ENCODE peak calls at places on chromosomes 4 and X, in seven cellular contexts. One of them, this sample, is unnamed.
A peak's percentile ranks its signal among the peaks of the same experiment; 100 is the strongest.

GRCh38 chr4:173168396-173169177 is at the start of gene GALNT7:
- DNase-seq in SK-N-SH: peak; percentile 92
- DNase-seq in GM12878: no peak
- DNase-seq in H1: peak; percentile 83
- DNase-seq in HepG2: no peak
- DNase-seq in HCT116: no peak
- DNase-seq in K562: peak; percentile 86
- DNase-seq in this sample: no peak

GRCh38 chr4:151014521-151015457 is at the start of gene LRBA:
- DNase-seq in HepG2: peak; percentile 82
- DNase-seq in H1: peak; percentile 63
- DNase-seq in SK-N-SH: peak; percentile 75
- DNase-seq in GM12878: peak; percentile 57
- DNase-seq in K562: peak; percentile 77
- DNase-seq in HCT116: peak; percentile 81
- DNase-seq in this sample: no peak

GRCh38 chr4:40651280-40651679 is 21.6 kb upstream of the RBM47 start:
- DNase-seq in H1: no peak
- DNase-seq in HepG2: no peak
- DNase-seq in K562: no peak
- DNase-seq in SK-N-SH: no peak
- DNase-seq in GM12878: no peak
- DNase-seq in HCT116: no peak
- DNase-seq in this sample: no peak

GRCh38 chrX:39814391-39814790 is 283.4 kb downstream of the BCOR start:
- DNase-seq in SK-N-SH: no peak
- DNase-seq in HCT116: peak; percentile 15
- DNase-seq in HepG2: no peak
- DNase-seq in K562: peak; percentile 37
- DNase-seq in GM12878: no peak
- DNase-seq in H1: no peak
- DNase-seq in this sample: no peak

GRCh38 chrX:76850851-76851250 is 423.3 kb downstream of the MAGEE1 start:
- DNase-seq in K562: no peak
- DNase-seq in GM12878: no peak
- DNase-seq in SK-N-SH: no peak
- DNase-seq in HepG2: no peak
- DNase-seq in HCT116: no peak
- DNase-seq in H1: peak; percentile 33
- DNase-seq in this sample: no peak

GRCh38 chr4:7650606-7651400 is 216.1 kb upstream of the PSAPL1 start:
- DNase-seq in H1: peak; percentile 83
- DNase-seq in SK-N-SH: no peak
- DNase-seq in GM12878: no peak
- DNase-seq in HepG2: no peak
- DNase-seq in K562: peak; percentile 79
- DNase-seq in HCT116: peak; percentile 16
- DNase-seq in this sample: no peak

GRCh38 chrX:19670854-19671620 is 155.7 kb upstream of the MAP3K15 start:
- DNase-seq in HCT116: peak; percentile 79
- DNase-seq in HepG2: peak; percentile 79
- DNase-seq in SK-N-SH: peak; percentile 4
- DNase-seq in H1: no peak
- DNase-seq in K562: no peak
- DNase-seq in GM12878: no peak
- DNase-seq in this sample: no peak

GRCh38 chr4:5890063-5890727 is 2.7 kb downstream of the CRMP1 start:
- DNase-seq in SK-N-SH: peak; percentile 89
- DNase-seq in HCT116: no peak
- DNase-seq in K562: no peak
- DNase-seq in H1: peak; percentile 90
- DNase-seq in HepG2: no peak
- DNase-seq in GM12878: no peak
- DNase-seq in this sample: no peak

GRCh38 chr4:185847352-185848078 is 35.5 kb upstream of the SORBS2 start:
- DNase-seq in GM12878: no peak
- DNase-seq in SK-N-SH: peak; percentile 53
- DNase-seq in H1: no peak
- DNase-seq in HepG2: peak; percentile 36
- DNase-seq in HCT116: no peak
- DNase-seq in K562: no peak
- DNase-seq in this sample: no peak

GRCh38 chr4:26779674-26780073 is 81.0 kb upstream of the STIM2 start:
- DNase-seq in GM12878: no peak
- DNase-seq in K562: no peak
- DNase-seq in HepG2: no peak
- DNase-seq in HCT116: peak; percentile 12
- DNase-seq in H1: no peak
- DNase-seq in SK-N-SH: no peak
- DNase-seq in this sample: no peak

GRCh38 chr4:113349400-113349799 is 299.9 kb downstream of the ANK2 start:
- DNase-seq in H1: no peak
- DNase-seq in K562: no peak
- DNase-seq in HCT116: no peak
- DNase-seq in HepG2: no peak
- DNase-seq in GM12878: no peak
- DNase-seq in SK-N-SH: no peak
- DNase-seq in this sample: no peak

GRCh38 chr4:36358173-36358572 is 76.8 kb downstream of the DTHD1 start:
- DNase-seq in H1: no peak
- DNase-seq in SK-N-SH: no peak
- DNase-seq in GM12878: no peak
- DNase-seq in K562: no peak
- DNase-seq in HCT116: no peak
- DNase-seq in HepG2: no peak
- DNase-seq in this sample: no peak

GRCh38 chr4:13984996-13985780 is 357.7 kb upstream of the BOD1L1 start:
- DNase-seq in HepG2: no peak
- DNase-seq in H1: no peak
- DNase-seq in HCT116: no peak
- DNase-seq in GM12878: no peak
- DNase-seq in K562: no peak
- DNase-seq in SK-N-SH: no peak
- DNase-seq in this sample: no peak

GRCh38 chrX:34655496-34656258 is 1.4 kb downstream of the TMEM47 start:
- DNase-seq in SK-N-SH: no peak
- DNase-seq in K562: no peak
- DNase-seq in GM12878: no peak
- DNase-seq in HCT116: no peak
- DNase-seq in HepG2: no peak
- DNase-seq in H1: no peak
- DNase-seq in this sample: no peak

GRCh38 chrX:154695913-154696312 is 42.5 kb upstream of the CTAG2 start:
- DNase-seq in SK-N-SH: no peak
- DNase-seq in HCT116: no peak
- DNase-seq in HepG2: no peak
- DNase-seq in GM12878: no peak
- DNase-seq in H1: no peak
- DNase-seq in K562: no peak
- DNase-seq in this sample: no peak

GRCh38 chr4:76256032-76256431 is 4.5 kb downstream of the FAM47E start:
- DNase-seq in HepG2: no peak
- DNase-seq in K562: peak; percentile 46
- DNase-seq in H1: no peak
- DNase-seq in SK-N-SH: no peak
- DNase-seq in GM12878: no peak
- DNase-seq in HCT116: no peak
- DNase-seq in this sample: no peak

GRCh38 chr4:76252271-76252653 is 741 bp downstream of the FAM47E start:
- DNase-seq in SK-N-SH: no peak
- DNase-seq in GM12878: no peak
- DNase-seq in K562: no peak
- DNase-seq in HepG2: no peak
- DNase-seq in HCT116: no peak
- DNase-seq in H1: no peak
- DNase-seq in this sample: no peak

GRCh38 chr4:76250962-76251361 is 559 bp upstream of the FAM47E start:
- DNase-seq in HepG2: no peak
- DNase-seq in GM12878: no peak
- DNase-seq in K562: no peak
- DNase-seq in H1: no peak
- DNase-seq in HCT116: no peak
- DNase-seq in SK-N-SH: peak; percentile 21
- DNase-seq in this sample: no peak

GRCh38 chr4:76253511-76253910 is 2.0 kb downstream of the FAM47E start:
- DNase-seq in H1: no peak
- DNase-seq in HCT116: no peak
- DNase-seq in K562: no peak
- DNase-seq in HepG2: no peak
- DNase-seq in GM12878: no peak
- DNase-seq in SK-N-SH: no peak
- DNase-seq in this sample: no peak

DNA sequence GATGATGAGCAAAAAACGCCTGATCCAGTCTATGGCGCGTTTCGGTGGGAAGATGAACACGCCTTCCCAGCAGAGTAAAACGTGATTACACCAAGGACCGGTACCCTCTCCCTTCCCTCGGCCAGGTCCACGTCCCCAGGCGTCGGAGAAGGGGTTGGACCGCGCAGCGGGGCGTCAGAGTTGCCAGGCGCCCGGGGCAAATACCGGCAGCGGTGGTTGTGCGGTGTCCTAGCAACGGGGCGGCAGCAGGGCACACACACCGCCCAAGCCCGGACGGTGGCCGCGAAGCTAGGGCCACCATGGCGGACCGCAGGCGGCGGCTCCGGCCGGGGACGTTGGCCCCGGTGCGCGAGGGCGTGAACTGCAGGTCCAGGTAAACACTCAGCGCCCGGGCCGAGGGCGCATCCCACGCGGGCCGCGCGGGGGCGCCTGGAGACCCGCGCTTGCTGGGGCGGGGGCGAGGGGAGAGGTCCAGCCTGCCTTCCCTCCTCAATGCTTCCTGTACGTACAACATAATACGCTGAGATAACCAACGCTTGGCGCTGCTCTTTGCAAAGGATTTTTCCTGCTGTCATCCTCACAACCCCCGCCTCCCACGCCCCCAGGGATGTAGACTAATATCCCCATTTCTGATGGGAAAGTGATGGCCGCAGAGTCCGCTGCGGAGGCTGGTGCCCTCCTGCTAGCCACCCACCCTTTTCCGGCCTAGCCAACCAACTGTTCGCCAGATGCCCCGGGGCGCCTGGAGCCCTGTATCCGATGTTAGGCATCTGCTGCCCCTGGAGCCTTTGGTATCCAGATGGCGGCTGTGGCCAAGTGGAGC is at the start of gene FAM47E:
- DNase-seq in SK-N-SH: peak; percentile 90
- DNase-seq in H1: peak; percentile 98
- DNase-seq in HepG2: peak; percentile 57
- DNase-seq in K562: peak; percentile 28
- DNase-seq in HCT116: no peak
- DNase-seq in GM12878: no peak
- DNase-seq in this sample: no peak
- TF ChIP-seq SIN3A in SK-N-SH: no peak
- TF ChIP-seq SIN3A in H1: no peak
- TF ChIP-seq SIN3A in HepG2: peak; percentile 78
- TF ChIP-seq SIN3A in K562: no peak
- TF ChIP-seq SIN3A in HCT116: no peak
- TF ChIP-seq SIN3A in GM12878: no peak
- TF ChIP-seq SIN3A in this sample: no peak

GRCh38 chr4:55947912-55948725 is 626 bp upstream of the CEP135 start:
- DNase-seq in H1: no peak
- DNase-seq in HCT116: peak; percentile 28
- DNase-seq in SK-N-SH: peak; percentile 8
- DNase-seq in K562: peak; percentile 14
- DNase-seq in GM12878: peak; percentile 59
- DNase-seq in HepG2: peak; percentile 36
- DNase-seq in this sample: peak; percentile 84
- TF ChIP-seq SIN3A in H1: no peak
- TF ChIP-seq SIN3A in HCT116: no peak
- TF ChIP-seq SIN3A in SK-N-SH: no peak
- TF ChIP-seq SIN3A in K562: no peak
- TF ChIP-seq SIN3A in GM12878: no peak
- TF ChIP-seq SIN3A in HepG2: no peak
- TF ChIP-seq SIN3A in this sample: no peak

DNA sequence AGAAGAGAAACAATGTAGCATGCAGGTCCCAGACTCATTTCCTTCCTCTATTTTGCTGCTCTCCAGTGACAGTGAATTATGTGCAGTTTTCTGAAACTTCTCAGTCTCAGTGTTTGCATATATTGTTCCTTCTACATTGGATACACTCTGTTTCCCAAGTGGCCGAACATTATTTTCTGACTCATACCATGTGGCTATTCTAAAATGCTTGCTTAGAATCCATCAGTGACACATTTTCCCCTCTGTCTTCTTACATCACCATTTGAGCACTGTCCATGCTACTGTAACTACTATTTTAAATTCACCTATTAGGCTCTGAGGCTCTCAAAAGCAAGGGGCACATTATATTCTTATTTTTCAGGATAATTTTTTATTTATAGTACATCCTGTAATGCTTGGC is 305.8 kb downstream of the PDHA2 start:
- DNase-seq in K562: no peak
- DNase-seq in SK-N-SH: no peak
- DNase-seq in GM12878: no peak
- DNase-seq in HepG2: no peak
- DNase-seq in HCT116: no peak
- DNase-seq in H1: no peak
- DNase-seq in this sample: no peak
- TF ChIP-seq SIN3A in K562: no peak
- TF ChIP-seq SIN3A in SK-N-SH: no peak
- TF ChIP-seq SIN3A in GM12878: no peak
- TF ChIP-seq SIN3A in HepG2: no peak
- TF ChIP-seq SIN3A in HCT116: no peak
- TF ChIP-seq SIN3A in H1: no peak
- TF ChIP-seq SIN3A in this sample: no peak

DNA sequence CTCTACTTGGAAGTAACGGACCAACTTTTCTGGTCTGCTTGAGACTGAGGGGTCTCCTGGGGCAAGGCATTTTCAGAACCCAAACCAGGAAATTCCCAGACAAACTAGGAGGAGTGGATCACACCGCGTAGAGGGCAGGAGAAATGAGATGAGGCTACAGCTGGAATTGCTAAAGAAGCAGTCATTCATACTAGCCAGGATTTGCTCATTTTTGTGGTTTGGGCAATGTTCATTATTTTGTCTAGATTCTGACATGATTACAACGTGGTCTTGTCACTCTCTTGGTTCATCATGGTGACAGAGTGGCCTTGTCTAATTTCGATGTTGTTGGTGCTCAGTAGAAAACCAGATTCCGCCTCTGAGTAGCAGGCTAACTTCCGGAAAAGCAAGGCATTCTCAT is 63.2 kb downstream of the BANK1 start:
- DNase-seq in HCT116: no peak
- DNase-seq in K562: no peak
- DNase-seq in HepG2: no peak
- DNase-seq in H1: no peak
- DNase-seq in SK-N-SH: no peak
- DNase-seq in GM12878: no peak
- DNase-seq in this sample: no peak
- TF ChIP-seq SIN3A in HCT116: no peak
- TF ChIP-seq SIN3A in K562: no peak
- TF ChIP-seq SIN3A in HepG2: no peak
- TF ChIP-seq SIN3A in H1: no peak
- TF ChIP-seq SIN3A in SK-N-SH: no peak
- TF ChIP-seq SIN3A in GM12878: no peak
- TF ChIP-seq SIN3A in this sample: no peak